ENCODE peak calls at places on chromosomes 12 and 14, in seven cellular contexts. R is fibroblast of pulmonary artery, B is heart right ventricle, Z is GM06990, T is AG09309, I is transverse colon, K is AG10803. Q is an unnamed sample.

GRCh38 chr12:114430306-114430705 is 24.4 kb upstream of the TBX5 start:
- DNase-seq in R (peak; percentile 88), B (no peak), K (peak; percentile 96), Z (no peak), I (no peak), T (peak; percentile 83), Q (peak; percentile 13)

GRCh38 chr14:72576258-72576657 is 317.6 kb downstream of the DPF3 start:
- DNase-seq in Z (no peak), B (no peak), T (no peak), R (peak; percentile 55), I (no peak), K (no peak), Q (peak; percentile 47)

GRCh38 chr14:74437654-74438053 is 11.6 kb upstream of the SYNDIG1L start:
- DNase-seq in R (peak; percentile 19), T (no peak), I (no peak), K (no peak), B (no peak), Z (no peak), Q (peak; percentile 19)

GRCh38 chr14:105028251-105028927 is 7.5 kb upstream of the CDCA4 start:
- DNase-seq in I (no peak), Z (no peak), B (no peak), R (no peak), K (peak; percentile 48), T (no peak), Q (no peak)

GRCh38 chr12:104672096-104672445 is 215.3 kb downstream of the CHST11 start:
- DNase-seq in B (no peak), I (no peak), T (no peak), Z (no peak), R (no peak), K (no peak), Q (no peak)

GRCh38 chr12:103924761-103925641 is 5.2 kb upstream of the HSP90B1 start:
- DNase-seq in I (no peak), Z (peak; percentile 84), R (peak; percentile 82), K (peak; percentile 70), T (peak; percentile 79), B (no peak), Q (peak; percentile 95)

GRCh38 chr14:29528889-29529288 is 398.8 kb downstream of the PRKD1 start:
- DNase-seq in K (peak; percentile 35), I (no peak), Z (no peak), T (no peak), R (no peak), B (no peak), Q (peak; percentile 19)

GRCh38 chr14:41605550-41606248 is 977 bp upstream of the LRFN5 start:
- DNase-seq in K (peak; percentile 5), R (peak; percentile 67), I (no peak), Z (no peak), B (no peak), T (no peak), Q (peak; percentile 56)

GRCh38 chr14:74571441-74571841 is 40.6 kb downstream of the LTBP2 start:
- DNase-seq in K (peak; percentile 88), R (peak; percentile 77), Z (no peak), T (peak; percentile 57), B (peak; percentile 36), I (no peak), Q (peak; percentile 74)

GRCh38 chr14:103871596-103872480 is 24.5 kb upstream of the PPP1R13B start:
- DNase-seq in K (no peak), R (no peak), T (no peak), B (peak; percentile 76), I (peak; percentile 89), Z (peak; percentile 76), Q (no peak)

GRCh38 chr12:124626841-124627502 is 59.6 kb upstream of the NCOR2 start:
- DNase-seq in R (peak; percentile 79), I (no peak), T (no peak), B (peak; percentile 89), K (peak; percentile 53), Z (no peak), Q (peak; percentile 93)

GRCh38 chr12:12811343-12811742 is 1.8 kb upstream of the DDX47 start:
- DNase-seq in K (no peak), I (no peak), R (no peak), B (no peak), Z (no peak), T (no peak), Q (no peak)
- TF ChIP-seq CTCF in K (no peak), I (no peak), R (no peak), B (no peak), Z (no peak), T (no peak), Q (no peak)

DNA sequence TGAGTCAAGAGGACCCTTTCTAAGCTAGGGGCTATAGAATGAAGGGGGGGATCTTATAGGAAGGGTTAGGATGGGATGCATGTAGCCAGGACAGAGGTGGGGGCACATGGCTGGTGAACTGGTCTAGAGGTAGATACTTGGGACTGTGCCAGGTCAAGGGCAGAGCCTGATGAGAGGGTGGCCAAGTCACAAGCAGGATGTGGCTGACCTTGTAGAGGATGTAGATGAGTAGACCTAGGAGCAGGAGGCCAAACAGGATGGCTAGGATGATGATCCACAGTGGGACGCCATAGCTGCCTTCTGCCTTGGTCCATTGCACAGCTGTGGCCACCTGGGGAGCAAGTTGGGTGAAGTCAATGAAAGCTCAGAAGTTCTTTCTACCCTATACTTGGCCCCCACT is 12.6 kb upstream of the ZNF385A start:
- DNase-seq in I (no peak), K (no peak), B (no peak), T (no peak), R (no peak), Z (no peak), Q (no peak)
- H3K4me3 ChIP-seq in I (no peak overlapping the region), K (no peak overlapping the region), B (no peak overlapping the region), T (no peak overlapping the region), R (no peak overlapping the region), Z (no peak overlapping the region), Q (no peak overlapping the region)

GRCh38 chr12:12398026-12398859 is 41.4 kb downstream of the BORCS5 start:
- DNase-seq in Z (no peak), B (peak; percentile 48), I (peak; percentile 30), T (peak; percentile 89), R (peak; percentile 98), K (peak; percentile 98), Q (peak; percentile 96)
- TF ChIP-seq CTCF in Z (peak; percentile 17), B (no peak), I (no peak), T (peak; percentile 28), R (peak; percentile 35), K (peak; percentile 28), Q (peak; percentile 40)

DNA sequence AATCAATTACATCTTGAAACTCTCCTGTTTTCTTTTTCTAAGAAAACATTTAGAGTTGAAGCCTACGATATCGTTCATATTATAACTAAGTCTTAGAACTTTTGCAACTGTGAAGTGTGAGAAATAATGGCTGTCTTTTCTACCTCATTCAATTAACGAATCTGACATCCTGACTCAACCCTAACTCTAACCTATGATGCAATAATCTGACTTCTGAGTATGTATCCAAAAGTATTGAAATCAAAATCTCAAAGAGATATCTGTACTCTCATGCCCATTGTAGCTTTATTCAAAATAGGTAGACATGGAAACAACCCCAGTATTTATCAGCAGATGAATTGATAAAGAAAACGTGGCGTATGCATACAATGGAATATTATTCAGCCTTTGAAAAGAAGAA is 252.7 kb downstream of the KCNH5 start:
- DNase-seq in T (no peak), K (no peak), I (no peak), Z (no peak), R (no peak), B (no peak), Q (no peak)
- H3K4me3 ChIP-seq in T (no peak overlapping the region), K (no peak overlapping the region), I (no peak overlapping the region), Z (no peak overlapping the region), R (no peak overlapping the region), B (no peak overlapping the region), Q (no peak overlapping the region)

GRCh38 chr14:77108753-77109152 is 10.7 kb downstream of the CIPC start:
- DNase-seq in K (no peak), I (no peak), Z (no peak), T (no peak), B (no peak), R (no peak), Q (no peak)
- TF ChIP-seq CTCF in K (no peak), I (no peak), Z (peak; percentile 28), T (no peak), B (no peak), R (no peak), Q (no peak)

GRCh38 chr14:101824339-101824727 is 62.8 kb downstream of the PPP2R5C start:
- DNase-seq in Z (no peak), I (no peak), R (no peak), K (peak; percentile 43), T (no peak), B (no peak), Q (no peak)

GRCh38 chr14:101825797-101826196 is 64.3 kb downstream of the PPP2R5C start:
- DNase-seq in B (no peak), K (no peak), R (no peak), T (no peak), I (no peak), Z (no peak), Q (no peak)

GRCh38 chr14:101828038-101828437 is 66.5 kb downstream of the PPP2R5C start:
- DNase-seq in B (no peak), Z (no peak), T (no peak), R (peak; percentile 40), I (no peak), K (peak; percentile 43), Q (peak; percentile 14)

GRCh38 chr14:101826359-101826758 is 64.8 kb downstream of the PPP2R5C start:
- DNase-seq in K (no peak), T (no peak), R (no peak), B (no peak), I (no peak), Z (no peak), Q (no peak)

DNA sequence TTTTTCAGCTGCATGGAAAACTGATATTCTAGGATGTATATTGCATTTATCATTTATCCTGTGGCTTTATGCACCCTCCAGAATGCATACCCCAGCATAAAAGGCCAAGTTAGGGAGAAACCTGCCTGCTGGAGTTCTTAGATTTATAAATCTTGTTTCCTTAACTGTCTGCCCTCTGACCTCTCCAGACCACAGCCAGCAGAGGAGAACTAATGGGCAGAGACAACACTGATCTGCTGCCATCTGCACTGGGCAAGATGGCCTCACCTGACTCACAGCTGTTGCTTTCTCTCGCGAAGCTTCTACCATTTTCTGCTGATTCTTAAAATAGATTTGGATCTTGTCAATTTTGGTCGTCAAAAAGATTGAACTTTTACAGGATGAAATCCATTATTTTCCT is 65.8 kb downstream of the PPP2R5C start:
- DNase-seq in K (no peak), Z (no peak), I (no peak), R (no peak), T (no peak), B (no peak), Q (no peak)
- H3K4me3 ChIP-seq in K (no peak overlapping the region), Z (no peak overlapping the region), I (no peak overlapping the region), R (no peak overlapping the region), T (no peak overlapping the region), B (no peak overlapping the region), Q (no peak overlapping the region)

GRCh38 chr12:9598363-9598762 is 9.4 kb downstream of the KLRB1 start:
- DNase-seq in T (no peak), K (no peak), B (no peak), I (no peak), R (no peak), Z (no peak), Q (no peak)

DNA sequence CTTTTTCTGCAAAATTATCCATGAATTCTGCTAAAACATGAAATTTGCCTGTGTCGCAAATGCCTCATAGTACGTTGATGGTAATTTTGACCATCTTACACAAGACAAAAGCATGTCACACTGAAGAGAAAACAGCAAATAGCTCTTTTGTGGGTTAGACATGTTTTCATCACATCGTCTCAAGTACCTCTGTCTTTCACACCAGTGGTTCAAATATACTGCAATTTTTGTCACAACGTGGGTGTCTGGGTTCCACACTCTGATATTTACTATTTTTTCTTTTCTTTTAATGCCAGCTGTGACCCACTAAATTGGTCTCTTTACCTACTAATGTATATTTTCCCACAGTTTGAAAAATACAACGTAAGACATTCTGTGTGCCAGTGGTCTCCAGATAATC is 10.4 kb downstream of the KLRB1 start:
- DNase-seq in Z (no peak), K (no peak), R (no peak), T (no peak), B (no peak), I (no peak), Q (no peak)
- TF ChIP-seq CTCF in Z (no peak), K (no peak), R (no peak), T (no peak), B (no peak), I (no peak), Q (no peak)

Q was measured in choroid plexus epithelial cell.